ENCODE peak calls at places on chromosomes 5 and 9, in ten cellular contexts. G, H, B, L, K, F, C, Q, I and P are unnamed samples.

GRCh38 chr5:178832618-178833201 is 27.0 kb upstream of the ZNF354B start:
- DNase-seq in G (no peak), B (no peak), F (no peak), C (no peak), K (no peak), I (no peak), Q (peak), H (no peak), L (no peak), P (no peak)

GRCh38 chr9:107214381-107214780 is 68.7 kb upstream of the RAD23B start:
- DNase-seq in F (no peak), H (no peak), I (no peak), B (no peak), Q (no peak), K (no peak), C (no peak), L (no peak), G (no peak), P (no peak)

GRCh38 chr9:114499528-114499927 is 5.7 kb downstream of the WHRN start:
- DNase-seq in K (no peak), I (no peak), B (no peak), F (no peak), H (no peak), L (no peak), Q (no peak), G (no peak), C (no peak), P (no peak)

GRCh38 chr5:112551437-112552018 is 132.5 kb upstream of the EPB41L4A start:
- DNase-seq in K (peak), L (peak), B (no peak), Q (peak), C (no peak), H (peak), F (no peak), G (peak), I (peak), P (peak)

GRCh38 chr5:34600118-34600493 is 56.0 kb upstream of the RAI14 start:
- DNase-seq in I (no peak), B (no peak), Q (no peak), G (no peak), K (no peak), C (no peak), H (no peak), F (no peak), L (no peak), P (no peak)

GRCh38 chr9:96453625-96454024 is 3.7 kb downstream of the HABP4 start:
- DNase-seq in G (no peak), L (no peak), C (no peak), H (peak), Q (no peak), B (peak), I (no peak), F (no peak), K (peak), P (peak)

GRCh38 chr5:81268797-81269196 is 32.6 kb upstream of the ZCCHC9 start:
- DNase-seq in C (no peak), G (no peak), F (no peak), H (peak), K (peak), L (no peak), B (peak), Q (no peak), I (peak), P (peak)

GRCh38 chr5:173531863-173532262 is 84.6 kb downstream of the BOD1 start:
- DNase-seq in L (no peak), I (no peak), H (no peak), C (no peak), B (no peak), K (no peak), Q (no peak), G (no peak), F (no peak), P (no peak)

GRCh38 chr9:4114569-4115505 is 185.0 kb downstream of the GLIS3 start:
- DNase-seq in I (no peak), Q (no peak), B (peak), G (no peak), H (peak), C (peak), K (no peak), L (no peak), F (no peak), P (no peak)

GRCh38 chr5:151295801-151296477 is 7.6 kb downstream of the SLC36A3 start:
- DNase-seq in Q (no peak), I (no peak), G (peak), K (no peak), C (no peak), B (no peak), F (no peak), H (no peak), L (no peak), P (no peak)

GRCh38 chr5:133817456-133817855 is 151.0 kb downstream of the C5orf15 start:
- DNase-seq in L (no peak), H (no peak), G (no peak), Q (no peak), F (no peak), K (no peak), C (no peak), I (no peak), B (no peak), P (no peak)

GRCh38 chr5:66757219-66757833 is 161.1 kb downstream of the MAST4 start:
- DNase-seq in L (peak), Q (no peak), F (no peak), G (peak), H (peak), C (no peak), B (peak), I (peak), K (peak), P (peak)

GRCh38 chr9:127444921-127445850 is 6.0 kb downstream of the RPL12 start:
- DNase-seq in G (no peak), L (no peak), I (no peak), Q (no peak), K (no peak), F (no peak), B (no peak), H (peak), C (no peak), P (peak)

GRCh38 chr5:72288923-72289322 is 31.1 kb downstream of the MRPS27 start:
- DNase-seq in F (no peak), K (no peak), I (no peak), L (no peak), C (no peak), G (no peak), H (no peak), Q (peak), B (no peak), P (no peak)

GRCh38 chr5:154505567-154505966 is 27.5 kb upstream of the HAND1 start:
- DNase-seq in C (no peak), B (no peak), F (no peak), G (no peak), H (no peak), I (no peak), K (no peak), Q (no peak), L (no peak), P (no peak)

GRCh38 chr9:2159521-2160417 is 144.6 kb downstream of the SMARCA2 start:
- DNase-seq in F (no peak), G (no peak), C (no peak), I (no peak), L (no peak), H (peak), K (peak), B (no peak), Q (no peak), P (peak)

GRCh38 chr9:127603226-127603625 is 8.9 kb upstream of the STXBP1 start:
- DNase-seq in L (no peak), Q (no peak), G (no peak), F (no peak), I (no peak), K (no peak), H (no peak), C (no peak), B (no peak), P (no peak)

GRCh38 chr5:173925449-173926071 is 37.4 kb downstream of the CPEB4 start:
- DNase-seq in L (peak), I (no peak), K (peak), B (peak), Q (no peak), G (peak), F (no peak), H (peak), C (peak), P (peak)

GRCh38 chr5:156327306-156327705 is 342 bp downstream of the SGCD start:
- DNase-seq in G (no peak), K (peak), F (no peak), C (no peak), I (no peak), Q (no peak), H (peak), L (no peak), B (no peak), P (peak)

GRCh38 chr5:35185518-35185917 is 44.8 kb downstream of the PRLR start:
- DNase-seq in I (no peak), G (no peak), L (no peak), K (no peak), F (no peak), Q (no peak), B (no peak), C (no peak), H (no peak), P (no peak)

GRCh38 chr9:137139468-137140150 is 655 bp downstream of the GRIN1 start:
- DNase-seq in K (no peak), B (no peak), I (no peak), Q (no peak), G (no peak), L (no peak), F (no peak), C (no peak), H (no peak), P (no peak)

GRCh38 chr5:64744914-64745313 is 23.6 kb downstream of the SREK1IP1 start:
- DNase-seq in F (no peak), G (no peak), L (no peak), B (no peak), Q (no peak), K (no peak), I (no peak), H (no peak), C (no peak), P (no peak)